ENCODE peak calls at places on chromosomes 3 and 15, in six cellular contexts. N is activated CD8-positive, alpha-beta memory T cell treated with anti-CD3 and anti-CD28 coated beads for 4 hours; R is GM23338; D is H9; F is M059J; P is activated T-helper 1 cell treated with anti-CD3 and anti-CD28 coated beads, Interleukin-12 subunit alpha, Interleukin-12 subunit beta, Interleukin-2, Interleukin-4 antibody, amounts not matched to agents 30 ng/mL and 10 ng/mL and 1 ng/mL, durations not matched to agents 14 hours and 24 hours and 36 hours. I is an unnamed sample.

GRCh38 chr15:77413687-77414349 is 6.1 kb downstream of the PEAK1 start:
- DNase-seq in N (no peak), R (no peak), D (no peak), F (no peak), P (no peak), I (no peak)

GRCh38 chr3:30919600-30919999 is 25.1 kb upstream of the GADL1 start:
- DNase-seq in N (no peak), R (no peak), D (no peak), F (no peak), P (no peak), I (no peak)

GRCh38 chr3:140093742-140094141 is 158.8 kb downstream of the CLSTN2 start:
- DNase-seq in N (no peak), R (no peak), D (no peak), F (peak), P (no peak), I (no peak)

GRCh38 chr3:27943106-27943505 is 221.0 kb upstream of the EOMES start:
- DNase-seq in N (no peak), R (peak), D (peak), F (peak), P (no peak), I (peak)

GRCh38 chr3:36701903-36702374 is 62.4 kb downstream of the DCLK3 start:
- DNase-seq in N (no peak), R (no peak), D (no peak), F (peak), P (no peak), I (no peak)

GRCh38 chr3:168570404-168571173 is 474.9 kb upstream of the GOLIM4 start:
- DNase-seq in N (no peak), R (no peak), D (no peak), F (no peak), P (no peak), I (no peak)

GRCh38 chr3:119296723-119297122 is 2.5 kb downstream of the ARHGAP31 start:
- DNase-seq in N (no peak), R (no peak), D (no peak), F (no peak), P (no peak), I (no peak)

GRCh38 chr3:106457278-106458210 is 588.7 kb upstream of the CBLB start:
- DNase-seq in N (no peak), R (no peak), D (no peak), F (peak), P (peak), I (no peak)

GRCh38 chr3:58234516-58234931 is 3.1 kb upstream of the ABHD6 start:
- DNase-seq in N (no peak), R (no peak), D (no peak), F (peak), P (no peak), I (no peak)

GRCh38 chr3:193240850-193241706 is at the start of gene PLAAT1:
- DNase-seq in N (no peak), R (peak), D (peak), F (peak), P (no peak), I (no peak)

GRCh38 chr3:98343647-98344507 is 9.8 kb upstream of the OR5K4 start:
- DNase-seq in N (no peak), R (peak), D (peak), F (peak), P (no peak), I (peak)

GRCh38 chr15:95972136-95972553 is 358.4 kb upstream of the NR2F2 start:
- DNase-seq in N (no peak), R (no peak), D (no peak), F (peak), P (no peak), I (no peak)

GRCh38 chr3:156605686-156606605 is 51.0 kb upstream of the SSR3 start:
- DNase-seq in N (no peak), R (peak), D (peak), F (peak), P (no peak), I (no peak)

GRCh38 chr3:43455233-43455632 is 166.6 kb downstream of the ANO10 start:
- DNase-seq in N (no peak), R (no peak), D (no peak), F (peak), P (no peak), I (no peak)

GRCh38 chr3:149646181-149646766 is 11.6 kb downstream of the WWTR1 start:
- DNase-seq in N (no peak), R (no peak), D (no peak), F (peak), P (no peak), I (no peak)

GRCh38 chr3:100993309-100993708 is at the start of gene ABI3BP:
- DNase-seq in N (no peak), R (no peak), D (no peak), F (peak), P (no peak), I (no peak)

GRCh38 chr15:92643849-92644815 is 11.4 kb downstream of the FAM174B start:
- DNase-seq in N (no peak), R (no peak), D (no peak), F (peak), P (no peak), I (no peak)

GRCh38 chr3:24100694-24101402 is 155.8 kb downstream of the NR1D2 start:
- DNase-seq in N (no peak), R (no peak), D (no peak), F (no peak), P (no peak), I (no peak)

GRCh38 chr3:102301155-102301554 is 133.7 kb upstream of the ZPLD1 start:
- DNase-seq in N (no peak), R (no peak), D (no peak), F (no peak), P (no peak), I (no peak)

GRCh38 chr15:39552546-39552945 is 28.3 kb upstream of the THBS1 start:
- DNase-seq in N (no peak), R (no peak), D (no peak), F (no peak), P (no peak), I (no peak)

GRCh38 chr3:15289661-15290060 is 42.7 kb downstream of the SH3BP5 start:
- DNase-seq in N (no peak), R (no peak), D (no peak), F (no peak), P (no peak), I (no peak)

GRCh38 chr3:179321585-179322322 is 1.1 kb upstream of the ZNF639 start:
- DNase-seq in N (no peak), R (peak), D (no peak), F (peak), P (no peak), I (no peak)

GRCh38 chr15:81419304-81419943 is 45.4 kb upstream of the TMC3 start:
- DNase-seq in N (no peak), R (peak), D (peak), F (peak), P (no peak), I (no peak)

GRCh38 chr3:161498259-161498921 is 1.8 kb downstream of the OTOL1 start:
- DNase-seq in N (no peak), R (peak), D (no peak), F (no peak), P (no peak), I (no peak)

GRCh38 chr3:65854606-65855304 is 184.0 kb downstream of the MAGI1 start:
- DNase-seq in N (no peak), R (peak), D (no peak), F (peak), P (no peak), I (no peak)

GRCh38 chr15:40452296-40453090 is 11.7 kb downstream of the BAHD1 start:
- DNase-seq in N (no peak), R (no peak), D (no peak), F (no peak), P (no peak), I (no peak)

GRCh38 chr3:119349353-119349752 is 55.2 kb downstream of the ARHGAP31 start:
- DNase-seq in N (no peak), R (peak), D (peak), F (no peak), P (no peak), I (no peak)

GRCh38 chr3:79724206-79724605 is 43.6 kb downstream of the ROBO1 start:
- DNase-seq in N (no peak), R (peak), D (peak), F (no peak), P (no peak), I (no peak)

GRCh38 chr15:52800852-52801747 is 11.0 kb upstream of the ONECUT1 start:
- DNase-seq in N (no peak), R (peak), D (no peak), F (no peak), P (no peak), I (no peak)

GRCh38 chr3:88991496-88991895 is 115.9 kb upstream of the EPHA3 start:
- DNase-seq in N (no peak), R (no peak), D (no peak), F (peak), P (no peak), I (no peak)

I was measured in activated gamma-delta T cell treated with Interleukin-2 at 50 U/mL for 16 hours.